ENCODE peak calls at places on chromosome X, in four cellular contexts. X, F, N and Z are unnamed samples.

GRCh38 chrX:96211953-96212352 is 472.7 kb upstream of the DIAPH2 start:
- DNase-seq in X (no peak), F (no peak), N (no peak), Z (no peak)

GRCh38 chrX:136255543-136255942 is 4.3 kb upstream of the MAP7D3 start:
- DNase-seq in X (no peak), F (no peak), N (no peak), Z (no peak)

GRCh38 chrX:66328950-66329596 is 165.0 kb downstream of the HEPH start:
- DNase-seq in F (no peak), N (no peak), X (no peak), Z (no peak)

GRCh38 chrX:28609003-28609402 is 21.8 kb downstream of the IL1RAPL1 start:
- DNase-seq in N (no peak), F (no peak), X (no peak), Z (no peak)

GRCh38 chrX:120753413-120754251 is 122.0 kb downstream of the CT47B1 start:
- DNase-seq in N (no peak), X (no peak), F (peak), Z (no peak)

GRCh38 chrX:17637235-17637634 is 100.1 kb upstream of the SCML1 start:
- DNase-seq in X (no peak), F (no peak), N (no peak), Z (no peak)

GRCh38 chrX:115147220-115147619 is 42.0 kb upstream of the RBMXL3 start:
- DNase-seq in F (no peak), N (no peak), X (peak), Z (no peak)

GRCh38 chrX:35664838-35665237 is 133.3 kb upstream of the MAGEB16 start:
- DNase-seq in N (no peak), F (no peak), X (peak), Z (no peak)

GRCh38 chrX:1893758-1894294 is 279.0 kb downstream of the ASMT start:
- DNase-seq in X (no peak), F (no peak), N (no peak), Z (no peak)

GRCh38 chrX:123422875-123423274 is 238.8 kb downstream of the GRIA3 start:
- DNase-seq in F (no peak), N (no peak), X (peak), Z (no peak)

GRCh38 chrX:135009057-135009605 is 13.2 kb downstream of the RTL8B start:
- DNase-seq in F (no peak), N (no peak), X (no peak), Z (no peak)

GRCh38 chrX:120244735-120245498 is 5.7 kb upstream of the ZBTB33 start:
- DNase-seq in F (peak), N (peak), X (peak), Z (no peak)

GRCh38 chrX:152881289-152881688 is 16.6 kb upstream of the ZNF185 start:
- DNase-seq in N (no peak), F (no peak), X (no peak), Z (no peak)